ENCODE peak calls at places on chromosomes 3 and 15, in five cellular contexts. J is HEK293T, V is AG20443, N is fibroblast of pulmonary artery, G is Panc1. K is an unnamed sample.

GRCh38 chr3:71254251-71254650 is 329.3 kb downstream of the FOXP1 start:
- DNase-seq in J (no peak), V (no peak), N (peak), G (no peak), K (no peak)

GRCh38 chr3:100994187-100994586 is 966 bp upstream of the ABI3BP start:
- DNase-seq in J (no peak), V (no peak), N (no peak), G (no peak), K (no peak)

GRCh38 chr15:101679861-101680260 is 27.7 kb upstream of the TM2D3 start:
- DNase-seq in J (no peak), V (no peak), N (no peak), G (no peak), K (no peak)

GRCh38 chr15:49471733-49472132 is 48.7 kb downstream of the FGF7 start:
- DNase-seq in J (no peak), V (no peak), N (no peak), G (no peak), K (no peak)

GRCh38 chr15:59691194-59691805 is 2.2 kb upstream of the BNIP2 start:
- DNase-seq in J (no peak), V (peak), N (peak), G (no peak), K (peak)

GRCh38 chr3:16504242-16504641 is 9.3 kb downstream of the RFTN1 start:
- DNase-seq in J (no peak), V (no peak), N (no peak), G (no peak), K (no peak)

GRCh38 chr3:96814581-96815567 is at the start of gene EPHA6:
- DNase-seq in J (peak), V (peak), N (no peak), G (no peak), K (peak)

GRCh38 chr3:157116017-157116416 is 43.9 kb downstream of the CCNL1 start:
- DNase-seq in J (no peak), V (no peak), N (no peak), G (no peak), K (no peak)

GRCh38 chr15:50764331-50765201 is 940 bp downstream of the SPPL2A start:
- DNase-seq in J (peak), V (no peak), N (peak), G (no peak), K (no peak)

GRCh38 chr3:142595581-142595950 is 627 bp upstream of the PLS1 start:
- DNase-seq in J (no peak), V (peak), N (peak), G (no peak), K (peak)

GRCh38 chr3:74041068-74041675 is 416.4 kb upstream of the PDZRN3 start:
- DNase-seq in J (no peak), V (no peak), N (no peak), G (no peak), K (no peak)

GRCh38 chr3:146117406-146118285 is 43.3 kb downstream of the PLOD2 start:
- DNase-seq in J (no peak), V (peak), N (peak), G (no peak), K (no peak)

GRCh38 chr3:14877404-14877803 is 58.6 kb downstream of the FGD5 start:
- DNase-seq in J (no peak), V (no peak), N (no peak), G (no peak), K (no peak)

GRCh38 chr3:14897266-14897665 is 50.1 kb upstream of the NR2C2 start:
- DNase-seq in J (no peak), V (no peak), N (no peak), G (no peak), K (no peak)

GRCh38 chr15:42384597-42384996 is 25.3 kb downstream of the CAPN3 start:
- DNase-seq in J (no peak), V (no peak), N (no peak), G (no peak), K (no peak)

GRCh38 chr3:148992027-148992634 is 791 bp downstream of the GYG1 start:
- DNase-seq in J (peak), V (peak), N (peak), G (no peak), K (peak)

GRCh38 chr3:120203016-120203415 is 82.0 kb downstream of the GPR156 start:
- DNase-seq in J (no peak), V (peak), N (peak), G (no peak), K (peak)

GRCh38 chr15:36208868-36209582 is 370.4 kb upstream of the CDIN1 start:
- DNase-seq in J (no peak), V (no peak), N (peak), G (no peak), K (no peak)

GRCh38 chr3:3023106-3023505 is 87.1 kb downstream of the IL5RA start:
- DNase-seq in J (no peak), V (no peak), N (no peak), G (no peak), K (no peak)

GRCh38 chr3:143955113-143955512 is 16.5 kb upstream of the DIPK2A start:
- DNase-seq in J (no peak), V (no peak), N (no peak), G (no peak), K (no peak)

GRCh38 chr3:25592510-25592968 is 72.2 kb downstream of the TOP2B start:
- DNase-seq in J (peak), V (peak), N (peak), G (no peak), K (peak)

GRCh38 chr3:132448211-132448961 is 31.1 kb downstream of the DNAJC13 start:
- DNase-seq in J (no peak), V (peak), N (peak), G (no peak), K (peak)

GRCh38 chr15:81863157-81863556 is 182.7 kb downstream of the MEX3B start:
- DNase-seq in J (no peak), V (no peak), N (no peak), G (no peak), K (no peak)

GRCh38 chr15:26667222-26667988 is 105.5 kb downstream of the GABRB3 start:
- DNase-seq in J (no peak), V (no peak), N (no peak), G (no peak), K (no peak)

GRCh38 chr3:101216710-101217457 is 103.5 kb downstream of the IMPG2 start:
- DNase-seq in J (no peak), V (peak), N (peak), G (no peak), K (no peak)

GRCh38 chr3:186985713-186986364 is 55.5 kb downstream of the ST6GAL1 start:
- DNase-seq in J (no peak), V (no peak), N (peak), G (no peak), K (no peak)

GRCh38 chr3:128009952-128010846 is 42.0 kb upstream of the SEC61A1 start:
- DNase-seq in J (no peak), V (peak), N (peak), G (no peak), K (no peak)

GRCh38 chr3:58540176-58540863 is 3.3 kb upstream of the ACOX2 start:
- DNase-seq in J (no peak), V (no peak), N (no peak), G (no peak), K (no peak)

GRCh38 chr3:16513141-16514020 is at the start of gene RFTN1:
- DNase-seq in J (peak), V (peak), N (peak), G (no peak), K (peak)

GRCh38 chr3:59313365-59313764 is 263.5 kb upstream of the CFAP20DC start:
- DNase-seq in J (peak), V (peak), N (peak), G (peak), K (peak)

GRCh38 chr3:185549111-185549510 is 3.3 kb downstream of the LIPH start:
- DNase-seq in J (no peak), V (peak), N (peak), G (no peak), K (peak)

GRCh38 chr3:87037652-87038051 is 46.7 kb upstream of the VGLL3 start:
- DNase-seq in J (no peak), V (no peak), N (no peak), G (no peak), K (no peak)

GRCh38 chr3:184300377-184300717 is 1.3 kb downstream of the PSMD2 start:
- DNase-seq in J (no peak), V (peak), N (no peak), G (no peak), K (peak)

GRCh38 chr3:26712211-26713026 is 89.8 kb downstream of the LRRC3B start:
- DNase-seq in J (peak), V (peak), N (peak), G (peak), K (no peak)

GRCh38 chr3:132509096-132509495 is 88.0 kb upstream of the ACKR4 start:
- DNase-seq in J (no peak), V (no peak), N (no peak), G (no peak), K (no peak)

GRCh38 chr15:86002444-86002843 is 77.2 kb upstream of the AGBL1 start:
- DNase-seq in J (no peak), V (no peak), N (no peak), G (no peak), K (no peak)

GRCh38 chr3:174644287-174644686 is 214.8 kb upstream of the NAALADL2 start:
- DNase-seq in J (no peak), V (no peak), N (no peak), G (no peak), K (no peak)

GRCh38 chr3:107921083-107921482 is 169.7 kb downstream of the CD47 start:
- DNase-seq in J (no peak), V (no peak), N (no peak), G (no peak), K (no peak)

GRCh38 chr3:143436231-143436930 is 316.8 kb downstream of the CHST2 start:
- DNase-seq in J (no peak), V (peak), N (no peak), G (no peak), K (no peak)

GRCh38 chr3:140736863-140737460 is 59.1 kb downstream of the TRIM42 start:
- DNase-seq in J (peak), V (peak), N (peak), G (no peak), K (peak)